ENCODE peak calls at places on chromosome 7, in six cellular contexts. One of them, this sample, is unnamed.
A peak's percentile ranks its signal among the peaks of the same experiment; 100 is the strongest.

GRCh38 chr7:129017933-129018538 is 36.9 kb downstream of the TNPO3 start:
- DNase-seq in coronary artery: no peak
- DNase-seq in skeletal muscle cell: no peak
- DNase-seq in GM04504: no peak
- DNase-seq in activated CD4-positive, alpha-beta T cell treated with anti-CD3 and anti-CD28 coated beads for 48 hours: no peak
- DNase-seq in activated naive CD4-positive, alpha-beta T cell treated with anti-CD3 and anti-CD28 coated beads, Interleukin-2, amount 10 ng/mL, durations not matched to agents 7 days and 5 days: no peak
- DNase-seq in this sample: no peak

GRCh38 chr7:105830405-105831218 is 45.8 kb downstream of the ATXN7L1 start:
- DNase-seq in activated CD4-positive, alpha-beta T cell treated with anti-CD3 and anti-CD28 coated beads for 48 hours: no peak
- DNase-seq in activated naive CD4-positive, alpha-beta T cell treated with anti-CD3 and anti-CD28 coated beads, Interleukin-2, amount 10 ng/mL, durations not matched to agents 7 days and 5 days: no peak
- DNase-seq in GM04504: peak; percentile 96
- DNase-seq in skeletal muscle cell: peak; percentile 86
- DNase-seq in coronary artery: no peak
- DNase-seq in this sample: no peak

GRCh38 chr7:142898377-142899235 is 13.1 kb upstream of the TRPV6 start:
- DNase-seq in activated CD4-positive, alpha-beta T cell treated with anti-CD3 and anti-CD28 coated beads for 48 hours: no peak
- DNase-seq in GM04504: no peak
- DNase-seq in skeletal muscle cell: no peak
- DNase-seq in activated naive CD4-positive, alpha-beta T cell treated with anti-CD3 and anti-CD28 coated beads, Interleukin-2, amount 10 ng/mL, durations not matched to agents 7 days and 5 days: no peak
- DNase-seq in coronary artery: peak; percentile 43
- DNase-seq in this sample: no peak

GRCh38 chr7:30473393-30473775 is 5.2 kb downstream of the NOD1 start:
- DNase-seq in activated CD4-positive, alpha-beta T cell treated with anti-CD3 and anti-CD28 coated beads for 48 hours: no peak
- DNase-seq in activated naive CD4-positive, alpha-beta T cell treated with anti-CD3 and anti-CD28 coated beads, Interleukin-2, amount 10 ng/mL, durations not matched to agents 7 days and 5 days: no peak
- DNase-seq in skeletal muscle cell: no peak
- DNase-seq in GM04504: no peak
- DNase-seq in coronary artery: no peak
- DNase-seq in this sample: no peak

GRCh38 chr7:154789404-154789803 is 213.5 kb downstream of the PAXIP1 start:
- DNase-seq in coronary artery: no peak
- DNase-seq in activated CD4-positive, alpha-beta T cell treated with anti-CD3 and anti-CD28 coated beads for 48 hours: peak; percentile 8
- DNase-seq in GM04504: no peak
- DNase-seq in activated naive CD4-positive, alpha-beta T cell treated with anti-CD3 and anti-CD28 coated beads, Interleukin-2, amount 10 ng/mL, durations not matched to agents 7 days and 5 days: no peak
- DNase-seq in skeletal muscle cell: no peak
- DNase-seq in this sample: no peak

GRCh38 chr7:131948434-131949053 is 392.1 kb upstream of the PODXL start:
- DNase-seq in GM04504: no peak
- DNase-seq in skeletal muscle cell: no peak
- DNase-seq in activated CD4-positive, alpha-beta T cell treated with anti-CD3 and anti-CD28 coated beads for 48 hours: no peak
- DNase-seq in coronary artery: peak; percentile 50
- DNase-seq in activated naive CD4-positive, alpha-beta T cell treated with anti-CD3 and anti-CD28 coated beads, Interleukin-2, amount 10 ng/mL, durations not matched to agents 7 days and 5 days: no peak
- DNase-seq in this sample: no peak

GRCh38 chr7:99312316-99313203 is 13.1 kb upstream of the ARPC1A start:
- DNase-seq in activated CD4-positive, alpha-beta T cell treated with anti-CD3 and anti-CD28 coated beads for 48 hours: peak; percentile 83
- DNase-seq in activated naive CD4-positive, alpha-beta T cell treated with anti-CD3 and anti-CD28 coated beads, Interleukin-2, amount 10 ng/mL, durations not matched to agents 7 days and 5 days: peak; percentile 81
- DNase-seq in GM04504: peak; percentile 24
- DNase-seq in coronary artery: no peak
- DNase-seq in skeletal muscle cell: no peak
- DNase-seq in this sample: peak; percentile 70

GRCh38 chr7:70777251-70777650 is 354.7 kb upstream of the GALNT17 start:
- DNase-seq in GM04504: no peak
- DNase-seq in coronary artery: no peak
- DNase-seq in skeletal muscle cell: no peak
- DNase-seq in activated naive CD4-positive, alpha-beta T cell treated with anti-CD3 and anti-CD28 coated beads, Interleukin-2, amount 10 ng/mL, durations not matched to agents 7 days and 5 days: no peak
- DNase-seq in activated CD4-positive, alpha-beta T cell treated with anti-CD3 and anti-CD28 coated beads for 48 hours: no peak
- DNase-seq in this sample: no peak

GRCh38 chr7:87797798-87798403 is 78.3 kb downstream of the SLC25A40 start:
- DNase-seq in activated naive CD4-positive, alpha-beta T cell treated with anti-CD3 and anti-CD28 coated beads, Interleukin-2, amount 10 ng/mL, durations not matched to agents 7 days and 5 days: no peak
- DNase-seq in coronary artery: no peak
- DNase-seq in GM04504: peak; percentile 11
- DNase-seq in activated CD4-positive, alpha-beta T cell treated with anti-CD3 and anti-CD28 coated beads for 48 hours: no peak
- DNase-seq in skeletal muscle cell: peak; percentile 1
- DNase-seq in this sample: no peak

GRCh38 chr7:70072220-70072619 is 473.9 kb downstream of the AUTS2 start:
- DNase-seq in skeletal muscle cell: peak; percentile 78
- DNase-seq in GM04504: no peak
- DNase-seq in activated naive CD4-positive, alpha-beta T cell treated with anti-CD3 and anti-CD28 coated beads, Interleukin-2, amount 10 ng/mL, durations not matched to agents 7 days and 5 days: no peak
- DNase-seq in activated CD4-positive, alpha-beta T cell treated with anti-CD3 and anti-CD28 coated beads for 48 hours: no peak
- DNase-seq in coronary artery: no peak
- DNase-seq in this sample: no peak

GRCh38 chr7:40093631-40094350 is 40.6 kb downstream of the MPLKIP start:
- DNase-seq in coronary artery: no peak
- DNase-seq in activated naive CD4-positive, alpha-beta T cell treated with anti-CD3 and anti-CD28 coated beads, Interleukin-2, amount 10 ng/mL, durations not matched to agents 7 days and 5 days: no peak
- DNase-seq in GM04504: no peak
- DNase-seq in skeletal muscle cell: no peak
- DNase-seq in activated CD4-positive, alpha-beta T cell treated with anti-CD3 and anti-CD28 coated beads for 48 hours: no peak
- DNase-seq in this sample: no peak

GRCh38 chr7:34612671-34613070 is 45.3 kb upstream of the NPSR1 start:
- DNase-seq in activated naive CD4-positive, alpha-beta T cell treated with anti-CD3 and anti-CD28 coated beads, Interleukin-2, amount 10 ng/mL, durations not matched to agents 7 days and 5 days: no peak
- DNase-seq in coronary artery: no peak
- DNase-seq in GM04504: no peak
- DNase-seq in activated CD4-positive, alpha-beta T cell treated with anti-CD3 and anti-CD28 coated beads for 48 hours: no peak
- DNase-seq in skeletal muscle cell: peak; percentile 2
- DNase-seq in this sample: no peak

GRCh38 chr7:12557282-12557681 is 13.2 kb upstream of the SCIN start:
- DNase-seq in skeletal muscle cell: no peak
- DNase-seq in activated naive CD4-positive, alpha-beta T cell treated with anti-CD3 and anti-CD28 coated beads, Interleukin-2, amount 10 ng/mL, durations not matched to agents 7 days and 5 days: no peak
- DNase-seq in coronary artery: no peak
- DNase-seq in GM04504: no peak
- DNase-seq in activated CD4-positive, alpha-beta T cell treated with anti-CD3 and anti-CD28 coated beads for 48 hours: no peak
- DNase-seq in this sample: no peak

GRCh38 chr7:148770004-148770403 is 71.3 kb downstream of the CUL1 start:
- DNase-seq in coronary artery: no peak
- DNase-seq in skeletal muscle cell: no peak
- DNase-seq in GM04504: no peak
- DNase-seq in activated naive CD4-positive, alpha-beta T cell treated with anti-CD3 and anti-CD28 coated beads, Interleukin-2, amount 10 ng/mL, durations not matched to agents 7 days and 5 days: no peak
- DNase-seq in activated CD4-positive, alpha-beta T cell treated with anti-CD3 and anti-CD28 coated beads for 48 hours: no peak
- DNase-seq in this sample: no peak

GRCh38 chr7:106947244-106947728 is 82.2 kb downstream of the PIK3CG start:
- DNase-seq in coronary artery: no peak
- DNase-seq in activated CD4-positive, alpha-beta T cell treated with anti-CD3 and anti-CD28 coated beads for 48 hours: peak; percentile 41
- DNase-seq in GM04504: peak; percentile 55
- DNase-seq in skeletal muscle cell: peak; percentile 27
- DNase-seq in activated naive CD4-positive, alpha-beta T cell treated with anti-CD3 and anti-CD28 coated beads, Interleukin-2, amount 10 ng/mL, durations not matched to agents 7 days and 5 days: peak; percentile 53
- DNase-seq in this sample: no peak

GRCh38 chr7:3537210-3537875 is 236.3 kb downstream of the SDK1 start:
- DNase-seq in GM04504: no peak
- DNase-seq in activated CD4-positive, alpha-beta T cell treated with anti-CD3 and anti-CD28 coated beads for 48 hours: no peak
- DNase-seq in activated naive CD4-positive, alpha-beta T cell treated with anti-CD3 and anti-CD28 coated beads, Interleukin-2, amount 10 ng/mL, durations not matched to agents 7 days and 5 days: no peak
- DNase-seq in skeletal muscle cell: peak; percentile 26
- DNase-seq in coronary artery: no peak
- DNase-seq in this sample: no peak

GRCh38 chr7:135232720-135233119 is 918 bp upstream of the STRA8 start:
- DNase-seq in activated CD4-positive, alpha-beta T cell treated with anti-CD3 and anti-CD28 coated beads for 48 hours: peak; percentile 26
- DNase-seq in coronary artery: no peak
- DNase-seq in GM04504: no peak
- DNase-seq in skeletal muscle cell: no peak
- DNase-seq in activated naive CD4-positive, alpha-beta T cell treated with anti-CD3 and anti-CD28 coated beads, Interleukin-2, amount 10 ng/mL, durations not matched to agents 7 days and 5 days: no peak
- DNase-seq in this sample: no peak

GRCh38 chr7:92158660-92159575 is 20.0 kb downstream of the LRRD1 start:
- DNase-seq in GM04504: peak; percentile 79
- DNase-seq in activated naive CD4-positive, alpha-beta T cell treated with anti-CD3 and anti-CD28 coated beads, Interleukin-2, amount 10 ng/mL, durations not matched to agents 7 days and 5 days: no peak
- DNase-seq in skeletal muscle cell: peak; percentile 73
- DNase-seq in activated CD4-positive, alpha-beta T cell treated with anti-CD3 and anti-CD28 coated beads for 48 hours: no peak
- DNase-seq in coronary artery: no peak
- DNase-seq in this sample: no peak

GRCh38 chr7:12401538-12402364 is 1.9 kb downstream of the VWDE start:
- DNase-seq in skeletal muscle cell: no peak
- DNase-seq in GM04504: no peak
- DNase-seq in activated naive CD4-positive, alpha-beta T cell treated with anti-CD3 and anti-CD28 coated beads, Interleukin-2, amount 10 ng/mL, durations not matched to agents 7 days and 5 days: no peak
- DNase-seq in coronary artery: no peak
- DNase-seq in activated CD4-positive, alpha-beta T cell treated with anti-CD3 and anti-CD28 coated beads for 48 hours: no peak
- DNase-seq in this sample: no peak

GRCh38 chr7:90337106-90337505 is 9.4 kb upstream of the GTPBP10 start:
- DNase-seq in coronary artery: no peak
- DNase-seq in GM04504: no peak
- DNase-seq in skeletal muscle cell: no peak
- DNase-seq in activated naive CD4-positive, alpha-beta T cell treated with anti-CD3 and anti-CD28 coated beads, Interleukin-2, amount 10 ng/mL, durations not matched to agents 7 days and 5 days: no peak
- DNase-seq in activated CD4-positive, alpha-beta T cell treated with anti-CD3 and anti-CD28 coated beads for 48 hours: no peak
- DNase-seq in this sample: no peak

GRCh38 chr7:91946549-91946948 is 5.9 kb downstream of the AKAP9 start:
- DNase-seq in skeletal muscle cell: no peak
- DNase-seq in coronary artery: no peak
- DNase-seq in GM04504: no peak
- DNase-seq in activated CD4-positive, alpha-beta T cell treated with anti-CD3 and anti-CD28 coated beads for 48 hours: no peak
- DNase-seq in activated naive CD4-positive, alpha-beta T cell treated with anti-CD3 and anti-CD28 coated beads, Interleukin-2, amount 10 ng/mL, durations not matched to agents 7 days and 5 days: no peak
- DNase-seq in this sample: no peak

GRCh38 chr7:39720586-39720985 is 97.2 kb downstream of the RALA start:
- DNase-seq in GM04504: no peak
- DNase-seq in activated naive CD4-positive, alpha-beta T cell treated with anti-CD3 and anti-CD28 coated beads, Interleukin-2, amount 10 ng/mL, durations not matched to agents 7 days and 5 days: no peak
- DNase-seq in skeletal muscle cell: no peak
- DNase-seq in coronary artery: no peak
- DNase-seq in activated CD4-positive, alpha-beta T cell treated with anti-CD3 and anti-CD28 coated beads for 48 hours: no peak
- DNase-seq in this sample: no peak

GRCh38 chr7:96427143-96427542 is 105.2 kb upstream of the SLC25A13 start:
- DNase-seq in activated CD4-positive, alpha-beta T cell treated with anti-CD3 and anti-CD28 coated beads for 48 hours: no peak
- DNase-seq in GM04504: no peak
- DNase-seq in activated naive CD4-positive, alpha-beta T cell treated with anti-CD3 and anti-CD28 coated beads, Interleukin-2, amount 10 ng/mL, durations not matched to agents 7 days and 5 days: no peak
- DNase-seq in skeletal muscle cell: no peak
- DNase-seq in coronary artery: no peak
- DNase-seq in this sample: no peak

GRCh38 chr7:131112431-131112830 is 215.2 kb upstream of the MKLN1 start:
- DNase-seq in coronary artery: no peak
- DNase-seq in activated CD4-positive, alpha-beta T cell treated with anti-CD3 and anti-CD28 coated beads for 48 hours: no peak
- DNase-seq in activated naive CD4-positive, alpha-beta T cell treated with anti-CD3 and anti-CD28 coated beads, Interleukin-2, amount 10 ng/mL, durations not matched to agents 7 days and 5 days: no peak
- DNase-seq in GM04504: no peak
- DNase-seq in skeletal muscle cell: no peak
- DNase-seq in this sample: no peak